ENCODE peak calls at places on chromosomes 1 and 21, in six cellular contexts. One of them, this sample, is unnamed.

GRCh38 chr21:26457817-26458216 is 115.3 kb downstream of the CYYR1 start:
- DNase-seq in mesenchymal stem cell: peak
- DNase-seq in H9: no peak
- DNase-seq in H1: no peak
- DNase-seq in mesendoderm: no peak
- DNase-seq in IMR-90: no peak
- DNase-seq in this sample: no peak

GRCh38 chr1:14543191-14543849 is 55.2 kb upstream of the KAZN start:
- DNase-seq in mesenchymal stem cell: no peak
- DNase-seq in H9: no peak
- DNase-seq in H1: no peak
- DNase-seq in mesendoderm: no peak
- DNase-seq in IMR-90: peak
- DNase-seq in this sample: no peak

GRCh38 chr1:234957330-234958065 is 171.1 kb downstream of the TOMM20 start:
- DNase-seq in mesenchymal stem cell: peak
- DNase-seq in H9: peak
- DNase-seq in H1: peak
- DNase-seq in mesendoderm: peak
- DNase-seq in IMR-90: peak
- DNase-seq in this sample: peak

GRCh38 chr21:21000576-21001175 is 2.5 kb downstream of the NCAM2 start:
- DNase-seq in mesenchymal stem cell: no peak
- DNase-seq in H9: no peak
- DNase-seq in H1: no peak
- DNase-seq in mesendoderm: no peak
- DNase-seq in IMR-90: no peak
- DNase-seq in this sample: no peak

GRCh38 chr1:8660455-8660854 is 157.0 kb downstream of the RERE start:
- DNase-seq in mesenchymal stem cell: peak
- DNase-seq in H9: peak
- DNase-seq in H1: no peak
- DNase-seq in mesendoderm: no peak
- DNase-seq in IMR-90: peak
- DNase-seq in this sample: no peak

GRCh38 chr1:23149110-23149509 is 19.5 kb downstream of the LUZP1 start:
- DNase-seq in mesenchymal stem cell: no peak
- DNase-seq in H9: no peak
- DNase-seq in H1: no peak
- DNase-seq in mesendoderm: no peak
- DNase-seq in IMR-90: no peak
- DNase-seq in this sample: no peak

GRCh38 chr1:38044224-38045215 is 2.1 kb downstream of the POU3F1 start:
- DNase-seq in mesenchymal stem cell: no peak
- DNase-seq in H9: no peak
- DNase-seq in H1: peak
- DNase-seq in mesendoderm: no peak
- DNase-seq in IMR-90: no peak
- DNase-seq in this sample: no peak

GRCh38 chr1:100959502-100960060 is 63.7 kb downstream of the SLC30A7 start:
- DNase-seq in mesenchymal stem cell: peak
- DNase-seq in H9: no peak
- DNase-seq in H1: no peak
- DNase-seq in mesendoderm: no peak
- DNase-seq in IMR-90: peak
- DNase-seq in this sample: no peak

GRCh38 chr21:44579833-44580144 is 615 bp downstream of the KRTAP10-5 start:
- DNase-seq in mesenchymal stem cell: no peak
- DNase-seq in H9: peak
- DNase-seq in H1: peak
- DNase-seq in mesendoderm: no peak
- DNase-seq in IMR-90: no peak
- DNase-seq in this sample: no peak

GRCh38 chr1:7227654-7228053 is 442.4 kb downstream of the CAMTA1 start:
- DNase-seq in mesenchymal stem cell: no peak
- DNase-seq in H9: no peak
- DNase-seq in H1: no peak
- DNase-seq in mesendoderm: no peak
- DNase-seq in IMR-90: no peak
- DNase-seq in this sample: no peak

GRCh38 chr1:204453141-204453772 is 41.3 kb downstream of the PIK3C2B start:
- DNase-seq in mesenchymal stem cell: no peak
- DNase-seq in H9: peak
- DNase-seq in H1: no peak
- DNase-seq in mesendoderm: no peak
- DNase-seq in IMR-90: no peak
- DNase-seq in this sample: no peak

GRCh38 chr1:2976180-2976562 is 45.1 kb upstream of the ACTRT2 start:
- DNase-seq in mesenchymal stem cell: no peak
- DNase-seq in H9: peak
- DNase-seq in H1: no peak
- DNase-seq in mesendoderm: no peak
- DNase-seq in IMR-90: no peak
- DNase-seq in this sample: no peak

GRCh38 chr21:45695086-45695485 is 51.6 kb downstream of the PCBP3 start:
- DNase-seq in mesenchymal stem cell: no peak
- DNase-seq in H9: peak
- DNase-seq in H1: no peak
- DNase-seq in mesendoderm: peak
- DNase-seq in IMR-90: no peak
- DNase-seq in this sample: peak

GRCh38 chr1:45716700-45717099 is 28.7 kb downstream of the TMEM69 start:
- DNase-seq in mesenchymal stem cell: no peak
- DNase-seq in H9: no peak
- DNase-seq in H1: no peak
- DNase-seq in mesendoderm: no peak
- DNase-seq in IMR-90: no peak
- DNase-seq in this sample: no peak

GRCh38 chr1:1291023-1291528 is 10.8 kb downstream of the SCNN1D start:
- DNase-seq in mesenchymal stem cell: no peak
- DNase-seq in H9: no peak
- DNase-seq in H1: no peak
- DNase-seq in mesendoderm: no peak
- DNase-seq in IMR-90: no peak
- DNase-seq in this sample: no peak

GRCh38 chr21:45590246-45590725 is 48.0 kb upstream of the SLC19A1 start:
- DNase-seq in mesenchymal stem cell: peak
- DNase-seq in H9: peak
- DNase-seq in H1: peak
- DNase-seq in mesendoderm: peak
- DNase-seq in IMR-90: peak
- DNase-seq in this sample: no peak

GRCh38 chr21:45630066-45630694 is 13.3 kb upstream of the PCBP3 start:
- DNase-seq in mesenchymal stem cell: no peak
- DNase-seq in H9: peak
- DNase-seq in H1: no peak
- DNase-seq in mesendoderm: no peak
- DNase-seq in IMR-90: no peak
- DNase-seq in this sample: no peak

GRCh38 chr1:90768098-90768497 is 51.0 kb upstream of the BARHL2 start:
- DNase-seq in mesenchymal stem cell: no peak
- DNase-seq in H9: no peak
- DNase-seq in H1: no peak
- DNase-seq in mesendoderm: no peak
- DNase-seq in IMR-90: no peak
- DNase-seq in this sample: no peak
- H2BK15ac ChIP-seq in mesenchymal stem cell: no peak
- H2BK15ac ChIP-seq in H9: no peak
- H2BK15ac ChIP-seq in H1: no peak
- H2BK15ac ChIP-seq in mesendoderm: no peak
- H2BK15ac ChIP-seq in IMR-90: no peak
- H2BK15ac ChIP-seq in this sample: no peak

DNA sequence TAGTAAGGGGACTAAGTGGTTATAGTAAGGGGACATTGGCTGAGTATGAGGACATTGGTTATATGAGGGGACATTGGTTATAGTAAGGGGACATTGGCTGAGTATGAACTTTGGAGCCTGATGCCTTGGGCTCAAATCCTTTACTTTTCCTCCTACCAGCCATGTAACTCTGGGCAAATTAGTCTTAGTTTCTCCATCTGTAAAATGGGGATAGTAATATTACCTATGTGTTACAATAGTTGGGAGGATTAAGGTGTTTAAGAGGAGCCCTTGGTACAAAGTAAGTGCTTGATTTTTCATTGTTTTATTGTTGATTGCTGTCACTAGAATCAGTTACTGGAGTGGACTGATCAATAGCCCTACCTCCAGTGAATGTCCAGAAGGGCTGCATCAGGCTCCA is 2.8 kb downstream of the OSCP1 start:
- DNase-seq in mesenchymal stem cell: no peak
- DNase-seq in H9: no peak
- DNase-seq in H1: no peak
- DNase-seq in mesendoderm: no peak
- DNase-seq in IMR-90: no peak
- DNase-seq in this sample: no peak
- H2BK15ac ChIP-seq in mesenchymal stem cell: no peak
- H2BK15ac ChIP-seq in H9: no peak
- H2BK15ac ChIP-seq in H1: no peak
- H2BK15ac ChIP-seq in mesendoderm: no peak
- H2BK15ac ChIP-seq in IMR-90: no peak
- H2BK15ac ChIP-seq in this sample: no peak

GRCh38 chr1:227790868-227791267 is 24.6 kb upstream of the PRSS38 start:
- DNase-seq in mesenchymal stem cell: no peak
- DNase-seq in H9: no peak
- DNase-seq in H1: no peak
- DNase-seq in mesendoderm: no peak
- DNase-seq in IMR-90: no peak
- DNase-seq in this sample: no peak
- H2BK15ac ChIP-seq in mesenchymal stem cell: no peak
- H2BK15ac ChIP-seq in H9: no peak
- H2BK15ac ChIP-seq in H1: no peak
- H2BK15ac ChIP-seq in mesendoderm: no peak
- H2BK15ac ChIP-seq in IMR-90: no peak
- H2BK15ac ChIP-seq in this sample: no peak

DNA sequence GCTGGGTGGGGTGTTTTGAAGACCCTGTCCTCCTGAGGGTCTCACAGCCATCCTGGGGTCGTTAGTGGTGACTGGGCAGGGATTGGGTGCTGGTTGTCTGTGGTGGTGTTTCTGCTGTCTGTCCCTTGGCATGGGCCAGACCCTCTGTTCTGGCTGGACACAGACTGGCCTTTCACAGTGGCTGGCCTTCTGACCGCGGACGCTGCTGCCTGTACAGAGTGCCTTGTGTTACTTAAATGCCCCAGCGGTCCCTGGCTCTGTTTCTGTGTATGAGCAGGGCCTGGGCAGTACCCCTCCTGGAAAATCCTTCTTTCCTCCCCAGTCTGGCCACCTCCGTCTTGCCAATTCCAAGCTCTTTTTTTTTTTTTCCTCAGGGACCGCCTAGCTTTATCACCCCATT is 50.9 kb downstream of the SH3BGR start:
- DNase-seq in mesenchymal stem cell: no peak
- DNase-seq in H9: no peak
- DNase-seq in H1: no peak
- DNase-seq in mesendoderm: no peak
- DNase-seq in IMR-90: no peak
- DNase-seq in this sample: no peak
- H2BK15ac ChIP-seq in mesenchymal stem cell: no peak
- H2BK15ac ChIP-seq in H9: no peak
- H2BK15ac ChIP-seq in H1: peak
- H2BK15ac ChIP-seq in mesendoderm: no peak
- H2BK15ac ChIP-seq in IMR-90: no peak
- H2BK15ac ChIP-seq in this sample: no peak

GRCh38 chr1:43887748-43888147 is 45.9 kb upstream of the ARTN start:
- DNase-seq in mesenchymal stem cell: no peak
- DNase-seq in H9: no peak
- DNase-seq in H1: no peak
- DNase-seq in mesendoderm: peak
- DNase-seq in IMR-90: no peak
- DNase-seq in this sample: no peak
- H2BK15ac ChIP-seq in mesenchymal stem cell: no peak
- H2BK15ac ChIP-seq in H9: no peak
- H2BK15ac ChIP-seq in H1: peak
- H2BK15ac ChIP-seq in mesendoderm: no peak
- H2BK15ac ChIP-seq in IMR-90: no peak
- H2BK15ac ChIP-seq in this sample: no peak

GRCh38 chr1:230499496-230499895 is 73.4 kb upstream of the PGBD5 start:
- DNase-seq in mesenchymal stem cell: no peak
- DNase-seq in H9: no peak
- DNase-seq in H1: no peak
- DNase-seq in mesendoderm: no peak
- DNase-seq in IMR-90: no peak
- DNase-seq in this sample: no peak
- H2BK15ac ChIP-seq in mesenchymal stem cell: no peak
- H2BK15ac ChIP-seq in H9: no peak
- H2BK15ac ChIP-seq in H1: no peak
- H2BK15ac ChIP-seq in mesendoderm: no peak
- H2BK15ac ChIP-seq in IMR-90: no peak
- H2BK15ac ChIP-seq in this sample: no peak

GRCh38 chr21:38819719-38820147 is 14.0 kb downstream of the ETS2 start:
- DNase-seq in mesenchymal stem cell: peak
- DNase-seq in H9: no peak
- DNase-seq in H1: no peak
- DNase-seq in mesendoderm: no peak
- DNase-seq in IMR-90: peak
- DNase-seq in this sample: no peak

GRCh38 chr21:38822754-38823374 is 17.1 kb downstream of the ETS2 start:
- DNase-seq in mesenchymal stem cell: peak
- DNase-seq in H9: no peak
- DNase-seq in H1: peak
- DNase-seq in mesendoderm: no peak
- DNase-seq in IMR-90: no peak
- DNase-seq in this sample: no peak

GRCh38 chr21:38821959-38822682 is 16.4 kb downstream of the ETS2 start:
- DNase-seq in mesenchymal stem cell: no peak
- DNase-seq in H9: no peak
- DNase-seq in H1: peak
- DNase-seq in mesendoderm: no peak
- DNase-seq in IMR-90: no peak
- DNase-seq in this sample: no peak

GRCh38 chr21:38820471-38821239 is 14.9 kb downstream of the ETS2 start:
- DNase-seq in mesenchymal stem cell: no peak
- DNase-seq in H9: no peak
- DNase-seq in H1: peak
- DNase-seq in mesendoderm: no peak
- DNase-seq in IMR-90: no peak
- DNase-seq in this sample: no peak

DNA sequence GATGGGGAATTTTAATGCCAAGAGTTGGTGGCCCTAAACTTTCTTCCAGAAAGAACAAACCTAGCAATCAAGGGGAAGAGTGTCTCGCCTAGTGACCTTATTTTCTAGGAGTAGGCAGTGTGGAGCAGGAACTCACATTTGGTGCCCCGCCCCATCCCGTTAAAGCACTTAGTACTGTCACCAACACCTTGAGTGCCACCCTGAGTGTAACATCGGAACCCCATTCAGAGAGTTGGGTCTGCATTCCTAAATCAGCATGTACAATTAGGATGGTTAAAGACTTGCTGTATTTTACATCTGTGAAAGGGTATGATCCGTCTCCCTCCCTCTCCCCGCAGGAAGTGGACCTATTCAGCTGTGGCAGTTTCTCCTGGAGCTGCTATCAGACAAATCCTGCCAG is 15.5 kb downstream of the ETS2 start:
- DNase-seq in mesenchymal stem cell: no peak
- DNase-seq in H9: no peak
- DNase-seq in H1: no peak
- DNase-seq in mesendoderm: no peak
- DNase-seq in IMR-90: no peak
- DNase-seq in this sample: no peak
- H2BK15ac ChIP-seq in mesenchymal stem cell: no peak
- H2BK15ac ChIP-seq in H9: no peak
- H2BK15ac ChIP-seq in H1: no peak
- H2BK15ac ChIP-seq in mesendoderm: no peak
- H2BK15ac ChIP-seq in IMR-90: peak
- H2BK15ac ChIP-seq in this sample: no peak

This sample was measured in neuronal stem cell.